ENCODE peak calls at places on chromosomes 7 and 10, in six cellular contexts. T, S, P, Y, Z and C are unnamed samples.

GRCh38 chr10:50216894-50217293 is 34.4 kb downstream of the ASAH2 start:
- DNase-seq in T (no peak), S (no peak), P (no peak), Y (no peak), Z (peak), C (no peak)

GRCh38 chr7:76262683-76263402 is 39.6 kb upstream of the HSPB1 start:
- DNase-seq in T (no peak), S (peak), P (no peak), Y (peak), Z (peak), C (no peak)

GRCh38 chr7:20998309-20998708 is 211.6 kb upstream of the SP8 start:
- DNase-seq in T (no peak), S (no peak), P (no peak), Y (no peak), Z (no peak), C (no peak)

GRCh38 chr10:78931333-78932083 is 137.3 kb upstream of the ZMIZ1 start:
- DNase-seq in T (no peak), S (peak), P (no peak), Y (no peak), Z (peak), C (no peak)

GRCh38 chr7:138797715-138798320 is at the start of the genes ATP6V0A4 and TMEM213:
- DNase-seq in T (no peak), S (no peak), P (no peak), Y (no peak), Z (no peak), C (no peak)

GRCh38 chr7:158868754-158869410 is 12.5 kb downstream of the DYNC2I1 start:
- DNase-seq in T (no peak), S (peak), P (no peak), Y (no peak), Z (no peak), C (no peak)

GRCh38 chr10:15300697-15301096 is 70.4 kb downstream of the FAM171A1 start:
- DNase-seq in T (no peak), S (no peak), P (no peak), Y (no peak), Z (no peak), C (no peak)

GRCh38 chr10:26507441-26507840 is 69.3 kb downstream of the APBB1IP start:
- DNase-seq in T (no peak), S (no peak), P (no peak), Y (no peak), Z (peak), C (no peak)

GRCh38 chr7:128697301-128697905 is 25.3 kb downstream of the GARIN1A start:
- DNase-seq in T (no peak), S (peak), P (peak), Y (no peak), Z (peak), C (peak)

GRCh38 chr10:7533657-7534479 is 123.0 kb upstream of the SFMBT2 start:
- DNase-seq in T (no peak), S (no peak), P (no peak), Y (no peak), Z (no peak), C (no peak)

GRCh38 chr10:35420044-35420443 is 83.7 kb downstream of the CCNY start:
- DNase-seq in T (no peak), S (no peak), P (no peak), Y (no peak), Z (peak), C (no peak)

GRCh38 chr7:67301667-67302066 is 305.0 kb downstream of the TYW1 start:
- DNase-seq in T (no peak), S (no peak), P (no peak), Y (no peak), Z (peak), C (no peak)

GRCh38 chr7:74032624-74033371 is 4.8 kb downstream of the ELN start:
- DNase-seq in T (no peak), S (no peak), P (no peak), Y (no peak), Z (peak), C (no peak)

GRCh38 chr10:104515670-104516199 is 125.4 kb upstream of the SORCS3 start:
- DNase-seq in T (no peak), S (no peak), P (no peak), Y (no peak), Z (no peak), C (no peak)

GRCh38 chr7:140342732-140343514 is 55.4 kb downstream of the SLC37A3 start:
- DNase-seq in T (no peak), S (peak), P (no peak), Y (peak), Z (peak), C (no peak)

GRCh38 chr10:89466599-89467035 is 52.2 kb downstream of the IFIT5 start:
- DNase-seq in T (no peak), S (peak), P (no peak), Y (no peak), Z (peak), C (no peak)

GRCh38 chr10:22344204-22344603 is 1.1 kb upstream of the SPAG6 start:
- DNase-seq in T (no peak), S (no peak), P (no peak), Y (no peak), Z (no peak), C (no peak)

GRCh38 chr10:124481717-124482116 is 20.1 kb downstream of the LHPP start:
- DNase-seq in T (no peak), S (no peak), P (no peak), Y (no peak), Z (no peak), C (no peak)

GRCh38 chr7:20514364-20514763 is 101.1 kb upstream of the ABCB5 start:
- DNase-seq in T (no peak), S (peak), P (no peak), Y (peak), Z (peak), C (no peak)

GRCh38 chr10:35690534-35690933 is 48.4 kb upstream of the FZD8 start:
- DNase-seq in T (no peak), S (no peak), P (no peak), Y (no peak), Z (no peak), C (no peak)

GRCh38 chr10:88661018-88661417 is 3.2 kb upstream of the LIPF start:
- DNase-seq in T (no peak), S (no peak), P (no peak), Y (no peak), Z (peak), C (no peak)

GRCh38 chr7:151402029-151402835 is 7.6 kb downstream of the WDR86 start:
- DNase-seq in T (no peak), S (peak), P (no peak), Y (no peak), Z (no peak), C (no peak)

GRCh38 chr7:27201231-27202017 is 1.5 kb upstream of the HOXA13 start:
- DNase-seq in T (no peak), S (no peak), P (no peak), Y (no peak), Z (peak), C (no peak)